ENCODE peak calls at places on chromosomes 6 and 20, in nine cellular contexts. R is GM23248, U is neural progenitor cell, I is MM.1S, O is hepatocyte, C is HCT116, X is SK-N-SH, Q is OCI-LY7, N is GM23338. S is an unnamed sample.

GRCh38 chr6:22399693-22400092 is 102.9 kb upstream of the PRL start:
- DNase-seq in R (peak; percentile 55), U (no peak), I (no peak), O (peak; percentile 61), C (no peak), X (no peak), Q (no peak), N (no peak), S (peak; percentile 86)

GRCh38 chr20:25226433-25227316 is 21.2 kb upstream of the PYGB start:
- DNase-seq in R (no peak), U (no peak), I (no peak), O (no peak), C (no peak), X (peak; percentile 56), Q (no peak), N (no peak), S (peak; percentile 23)

GRCh38 chr6:80106418-80107235 is at the start of gene BCKDHB:
- DNase-seq in R (peak; percentile 100), U (peak; percentile 99), I (peak; percentile 99), O (peak; percentile 99), C (peak; percentile 96), X (peak; percentile 97), Q (peak; percentile 99), N (peak; percentile 99), S (peak; percentile 96)

GRCh38 chr6:97094376-97094775 is 169.8 kb downstream of the KLHL32 start:
- DNase-seq in R (no peak), U (no peak), I (no peak), O (no peak), C (no peak), X (no peak), Q (no peak), N (no peak), S (no peak)

GRCh38 chr6:13538084-13538483 is 36.3 kb upstream of the SIRT5 start:
- DNase-seq in R (peak; percentile 70), U (no peak), I (peak; percentile 58), O (peak; percentile 59), C (peak; percentile 26), X (peak; percentile 69), Q (peak; percentile 69), N (peak; percentile 41), S (peak; percentile 70)

GRCh38 chr6:12198851-12199250 is 91.3 kb upstream of the EDN1 start:
- DNase-seq in R (no peak), U (no peak), I (no peak), O (no peak), C (no peak), X (no peak), Q (no peak), N (no peak), S (no peak)

GRCh38 chr6:82766476-82766875 is 299.2 kb downstream of the UBE3D start:
- DNase-seq in R (peak; percentile 8), U (no peak), I (no peak), O (no peak), C (no peak), X (no peak), Q (no peak), N (no peak), S (peak; percentile 79)

GRCh38 chr20:34390769-34391447 is 27.8 kb downstream of the ITCH start:
- DNase-seq in R (peak; percentile 91), U (no peak), I (peak; percentile 38), O (peak; percentile 63), C (peak; percentile 85), X (no peak), Q (no peak), N (peak; percentile 11), S (peak; percentile 97)

GRCh38 chr6:147774856-147775255 is 266.4 kb downstream of the SAMD5 start:
- DNase-seq in R (no peak), U (peak; percentile 48), I (no peak), O (no peak), C (no peak), X (no peak), Q (no peak), N (peak; percentile 65), S (peak; percentile 9)

GRCh38 chr20:45408646-45409213 is 641 bp downstream of the DBNDD2 start:
- DNase-seq in R (no peak), U (no peak), I (no peak), O (no peak), C (no peak), X (no peak), Q (peak; percentile 27), N (no peak), S (no peak)

GRCh38 chr6:149266659-149267058 is 50.9 kb upstream of the TAB2 start:
- DNase-seq in R (no peak), U (no peak), I (peak; percentile 43), O (no peak), C (no peak), X (no peak), Q (peak; percentile 34), N (no peak), S (no peak)

GRCh38 chr6:45185403-45186251 is 142.5 kb upstream of the RUNX2 start:
- DNase-seq in R (no peak), U (no peak), I (no peak), O (no peak), C (no peak), X (no peak), Q (no peak), N (no peak), S (no peak)

GRCh38 chr20:25706793-25707192 is 10.1 kb upstream of the ZNF337 start:
- DNase-seq in R (no peak), U (no peak), I (no peak), O (no peak), C (no peak), X (no peak), Q (no peak), N (no peak), S (no peak)

GRCh38 chr6:32954212-32954745 is 1.4 kb upstream of the HLA-DMA start:
- DNase-seq in R (no peak), U (no peak), I (no peak), O (no peak), C (no peak), X (no peak), Q (no peak), N (no peak), S (no peak)

GRCh38 chr6:81786159-81786558 is 33.7 kb upstream of the TENT5A start:
- DNase-seq in R (no peak), U (no peak), I (no peak), O (no peak), C (no peak), X (no peak), Q (no peak), N (no peak), S (no peak)

GRCh38 chr6:106102967-106103727 is 17.0 kb downstream of the PRDM1 start:
- DNase-seq in R (no peak), U (no peak), I (peak; percentile 31), O (no peak), C (no peak), X (no peak), Q (no peak), N (no peak), S (no peak)

GRCh38 chr6:55438217-55438616 is 110.9 kb downstream of the GFRAL start:
- DNase-seq in R (no peak), U (no peak), I (no peak), O (no peak), C (no peak), X (no peak), Q (no peak), N (no peak), S (no peak)

GRCh38 chr6:52392944-52393343 is 27.2 kb upstream of the EFHC1 start:
- DNase-seq in R (peak; percentile 85), U (no peak), I (no peak), O (no peak), C (no peak), X (no peak), Q (no peak), N (no peak), S (peak; percentile 50)

GRCh38 chr20:35641743-35642142 is 23.0 kb downstream of the CPNE1 start:
- DNase-seq in R (no peak), U (no peak), I (no peak), O (no peak), C (no peak), X (no peak), Q (no peak), N (no peak), S (no peak)
- TF ChIP-seq EZH2phosphoT487 in R (no peak), U (no peak), I (no peak), O (no peak), C (no peak), X (no peak), Q (no peak), N (no peak), S (no peak)

DNA sequence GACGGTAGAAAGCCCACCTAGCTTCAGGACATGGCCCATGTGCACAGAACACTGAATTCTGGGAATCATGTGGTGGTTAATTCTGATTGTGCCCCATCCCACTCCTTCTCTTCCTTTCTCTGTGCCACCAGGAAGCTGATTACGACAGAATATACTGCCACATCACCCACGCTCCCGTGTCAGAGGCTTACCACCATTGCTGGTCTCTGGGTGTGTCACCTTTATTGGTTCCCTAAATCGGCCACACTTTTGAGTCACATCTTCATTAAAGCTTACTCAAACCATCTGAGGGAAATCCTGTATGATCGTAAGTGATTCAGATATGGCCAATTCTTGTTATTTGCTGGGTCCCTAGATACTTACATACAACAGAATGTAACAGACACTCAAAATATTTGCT is 3.1 kb downstream of the TRMT6 start:
- DNase-seq in R (peak; percentile 52), U (no peak), I (no peak), O (no peak), C (no peak), X (no peak), Q (no peak), N (no peak), S (peak; percentile 80)
- H3K4me2 ChIP-seq in R (no peak overlapping the region), U (no peak overlapping the region), I (no peak overlapping the region), O (no peak overlapping the region), C (no peak overlapping the region), X (no peak overlapping the region), Q (no peak overlapping the region), N (no peak overlapping the region), S (peak overlapping the region; percentile 16)

DNA sequence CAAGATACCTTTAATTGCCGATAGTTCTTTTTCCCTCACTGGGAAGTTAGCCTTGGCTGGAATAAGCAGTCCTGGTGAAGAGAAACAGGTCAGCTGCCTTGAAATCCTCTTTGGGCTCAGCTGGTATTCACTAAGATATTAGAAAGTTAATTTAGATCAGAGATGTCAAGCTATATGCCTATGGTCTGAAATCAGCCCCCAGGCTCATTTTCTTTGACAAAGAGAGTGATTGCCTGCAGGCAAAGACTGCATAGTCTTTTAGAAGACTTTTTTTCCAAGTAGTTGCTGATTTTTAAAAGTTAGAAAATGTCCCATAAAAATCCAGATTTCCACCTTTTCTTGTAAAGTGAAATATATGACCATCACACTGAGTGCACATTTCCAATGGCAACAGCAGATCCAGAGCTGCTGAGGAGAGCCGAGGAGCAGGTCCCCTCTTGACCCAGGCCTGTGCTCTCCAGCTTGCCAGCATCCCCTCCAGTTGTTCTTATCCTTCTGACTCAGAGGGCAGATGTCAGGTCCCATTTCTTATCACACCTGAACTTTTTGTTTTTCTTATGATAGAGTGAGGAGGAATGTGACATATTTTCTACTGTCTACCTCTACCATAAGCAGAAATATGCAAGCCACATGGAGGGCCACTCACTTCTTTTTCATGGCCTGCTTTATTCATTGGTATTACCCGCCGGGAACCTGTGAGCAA is 17.7 kb upstream of the L3MBTL3 start:
- DNase-seq in R (no peak), U (no peak), I (no peak), O (no peak), C (no peak), X (no peak), Q (no peak), N (no peak), S (no peak)
- H3K4me1 ChIP-seq in R (no peaks in the 10 kb centered on the region), U (no peaks in the 10 kb centered on the region), I (no peaks in the 10 kb centered on the region), O (no peaks in the 10 kb centered on the region), C (peaks cover 7% of the 10 kb centered on the region), X (no peaks in the 10 kb centered on the region), Q (no peaks in the 10 kb centered on the region), N (peaks cover 8% of the 10 kb centered on the region), S (no peaks in the 10 kb centered on the region)

GRCh38 chr6:120083186-120083585 is 733.6 kb upstream of the MAN1A1 start:
- DNase-seq in R (no peak), U (no peak), I (no peak), O (no peak), C (no peak), X (no peak), Q (no peak), N (no peak), S (no peak)

GRCh38 chr6:120077489-120077888 is 727.9 kb upstream of the MAN1A1 start:
- DNase-seq in R (peak; percentile 20), U (peak; percentile 53), I (peak; percentile 10), O (peak; percentile 46), C (peak; percentile 23), X (no peak), Q (peak; percentile 29), N (peak; percentile 68), S (peak; percentile 45)
- TF ChIP-seq EZH2phosphoT487 in R (no peak), U (no peak), I (no peak), O (no peak), C (no peak), X (no peak), Q (no peak), N (no peak), S (no peak)

S was measured in PC-3.